ENCODE peak calls at places on chromosomes 3 and 15, in five cellular contexts. P, Z, D, S and E are unnamed samples.

GRCh38 chr3:43707998-43708397 is 17.3 kb downstream of the ABHD5 start:
- DNase-seq in P (no peak), Z (no peak), D (no peak), S (no peak), E (peak; percentile 78)

GRCh38 chr3:45140392-45140791 is 5.8 kb downstream of the CDCP1 start:
- DNase-seq in P (no peak), Z (no peak), D (no peak), S (no peak), E (no peak)

GRCh38 chr15:69099976-69100375 is 60.5 kb upstream of the GLCE start:
- DNase-seq in P (no peak), Z (no peak), D (no peak), S (no peak), E (no peak)

GRCh38 chr3:77179762-77180161 is 139.9 kb downstream of the ROBO2 start:
- DNase-seq in P (no peak), Z (no peak), D (peak; percentile 9), S (no peak), E (no peak)

GRCh38 chr15:82808634-82809041 is 790 bp upstream of the WHAMM start:
- DNase-seq in P (no peak), Z (no peak), D (no peak), S (no peak), E (no peak)

GRCh38 chr15:29569533-29570092 is 252.7 kb downstream of the TJP1 start:
- DNase-seq in P (peak; percentile 8), Z (no peak), D (peak; percentile 60), S (peak; percentile 55), E (no peak)

GRCh38 chr3:127141921-127142730 is 50.8 kb upstream of the PRR23E start:
- DNase-seq in P (no peak), Z (no peak), D (no peak), S (no peak), E (no peak)

GRCh38 chr3:98343647-98344507 is 9.8 kb upstream of the OR5K4 start:
- DNase-seq in P (peak; percentile 69), Z (no peak), D (peak; percentile 95), S (peak; percentile 54), E (no peak)

GRCh38 chr3:131972550-131972949 is 62.3 kb downstream of the CPNE4 start:
- DNase-seq in P (no peak), Z (no peak), D (no peak), S (no peak), E (no peak)

GRCh38 chr15:38991126-38991525 is 426.5 kb upstream of the RASGRP1 start:
- DNase-seq in P (peak; percentile 55), Z (no peak), D (peak; percentile 74), S (no peak), E (no peak)

GRCh38 chr3:54891540-54891897 is 36.3 kb downstream of the LRTM1 start:
- DNase-seq in P (peak; percentile 46), Z (no peak), D (no peak), S (no peak), E (peak; percentile 88)

GRCh38 chr3:56783644-56784451 is 17.9 kb downstream of the ARHGEF3 start:
- DNase-seq in P (no peak), Z (peak; percentile 67), D (no peak), S (no peak), E (peak; percentile 66)

GRCh38 chr3:72123908-72124441 is 339.0 kb upstream of the PROK2 start:
- DNase-seq in P (no peak), Z (no peak), D (no peak), S (no peak), E (peak; percentile 34)

GRCh38 chr15:101362986-101363566 is 68.0 kb upstream of the SNRPA1 start:
- DNase-seq in P (no peak), Z (no peak), D (no peak), S (no peak), E (no peak)

GRCh38 chr3:16239082-16239770 is 25.5 kb downstream of the DPH3 start:
- DNase-seq in P (no peak), Z (no peak), D (no peak), S (no peak), E (no peak)

GRCh38 chr15:64464271-64465005 is 4.1 kb downstream of the ZNF609 start:
- DNase-seq in P (no peak), Z (no peak), D (no peak), S (no peak), E (no peak)

GRCh38 chr15:75577401-75578205 is 1.5 kb downstream of the PTPN9 start:
- DNase-seq in P (no peak), Z (no peak), D (peak; percentile 46), S (no peak), E (no peak)

GRCh38 chr15:67805008-67805681 is 20.2 kb upstream of the SKOR1 start:
- DNase-seq in P (no peak), Z (no peak), D (no peak), S (no peak), E (no peak)

GRCh38 chr3:15708882-15709677 is 88.7 kb downstream of the ANKRD28 start:
- DNase-seq in P (no peak), Z (no peak), D (no peak), S (no peak), E (no peak)

GRCh38 chr3:122105626-122106025 is 50.5 kb downstream of the CD86 start:
- DNase-seq in P (no peak), Z (no peak), D (no peak), S (no peak), E (no peak)

GRCh38 chr3:127646501-127647046 is 17.6 kb downstream of the PODXL2 start:
- DNase-seq in P (no peak), Z (no peak), D (no peak), S (no peak), E (no peak)

GRCh38 chr3:49006591-49007067 is 562 bp upstream of the WDR6 start:
- DNase-seq in P (peak; percentile 27), Z (no peak), D (peak; percentile 21), S (no peak), E (no peak)

GRCh38 chr3:141085331-141086047 is 34.3 kb downstream of the SPSB4 start:
- DNase-seq in P (no peak), Z (no peak), D (no peak), S (no peak), E (no peak)

GRCh38 chr3:46921871-46922271 is 44.4 kb downstream of the PTH1R start:
- DNase-seq in P (no peak), Z (no peak), D (no peak), S (no peak), E (no peak)

GRCh38 chr3:66744986-66745385 is 244.2 kb upstream of the LRIG1 start:
- DNase-seq in P (no peak), Z (no peak), D (no peak), S (no peak), E (no peak)

GRCh38 chr15:66152650-66153049 is 100.9 kb downstream of the MEGF11 start:
- DNase-seq in P (no peak), Z (no peak), D (no peak), S (no peak), E (no peak)

GRCh38 chr3:64642327-64643151 is 45.3 kb downstream of the ADAMTS9 start:
- DNase-seq in P (no peak), Z (no peak), D (peak; percentile 40), S (peak; percentile 24), E (no peak)

GRCh38 chr3:38165722-38166387 is 518 bp downstream of the OXSR1 start:
- DNase-seq in P (no peak), Z (no peak), D (peak; percentile 58), S (no peak), E (no peak)

GRCh38 chr3:30924763-30925162 is 30.3 kb upstream of the GADL1 start:
- DNase-seq in P (no peak), Z (no peak), D (no peak), S (no peak), E (no peak)

GRCh38 chr15:60982249-60982932 is 246.7 kb downstream of the RORA start:
- DNase-seq in P (no peak), Z (no peak), D (no peak), S (no peak), E (no peak)

GRCh38 chr3:38989932-38990510 is 61.7 kb downstream of the SCN11A start:
- DNase-seq in P (no peak), Z (no peak), D (no peak), S (no peak), E (no peak)

DNA sequence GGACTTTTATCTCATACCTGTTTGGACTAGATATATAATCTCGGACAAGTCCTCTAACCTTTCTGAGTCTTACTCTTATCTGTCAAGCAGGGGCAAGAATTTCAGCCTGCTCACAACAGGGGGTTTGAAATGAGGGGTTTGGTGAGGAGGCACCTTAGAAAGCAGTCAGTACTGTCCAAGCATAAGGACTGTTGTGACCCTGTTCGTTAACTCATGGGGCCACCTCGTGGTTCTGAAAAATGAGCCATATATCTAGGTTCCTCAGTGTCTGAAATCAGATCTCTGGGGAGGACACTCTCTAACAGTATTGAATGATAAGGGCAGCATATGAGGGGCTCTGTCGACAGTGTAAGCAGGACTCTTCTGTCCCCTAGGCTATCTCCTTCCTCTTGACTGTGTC is 7.2 kb upstream of the TIMP4 start:
- DNase-seq in P (no peak), Z (no peak), D (no peak), S (no peak), E (no peak)
- TF ChIP-seq CTCF in P (no peak), Z (no peak), D (no peak), S (no peak), E (no peak)

GRCh38 chr3:59809750-59810444 is 760.1 kb upstream of the CFAP20DC start:
- DNase-seq in P (no peak), Z (no peak), D (peak; percentile 61), S (no peak), E (peak; percentile 18)
- TF ChIP-seq CTCF in P (peak; percentile 41), Z (no peak), D (peak; percentile 46), S (no peak), E (peak; percentile 61)

DNA sequence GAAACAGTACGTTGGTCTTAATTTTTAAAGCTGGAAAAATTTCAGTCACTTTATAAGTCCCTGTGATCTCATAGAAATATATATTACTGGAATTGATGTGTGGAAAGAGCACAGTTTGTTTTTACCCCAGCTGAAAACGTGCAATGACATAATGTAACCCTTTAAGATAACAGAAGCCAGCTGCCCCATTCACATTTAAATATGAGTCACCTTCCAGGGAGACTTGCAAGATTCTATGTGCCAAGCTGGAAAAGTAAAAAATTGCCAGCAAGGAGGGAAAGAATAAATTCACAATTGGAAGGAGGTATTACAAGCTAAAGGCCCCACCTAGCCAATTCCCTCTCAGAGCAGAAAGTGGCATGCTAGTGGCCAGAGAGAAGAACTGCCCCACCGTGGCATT is 50.2 kb downstream of the SAMMSON start:
- DNase-seq in P (no peak), Z (no peak), D (peak; percentile 23), S (no peak), E (no peak)
- TF ChIP-seq CTCF in P (no peak), Z (no peak), D (no peak), S (no peak), E (no peak)

GRCh38 chr3:194003128-194004057 is 132.6 kb upstream of the HES1 start:
- DNase-seq in P (peak; percentile 86), Z (peak; percentile 76), D (peak; percentile 68), S (peak; percentile 38), E (peak; percentile 47)

GRCh38 chr3:194009892-194010533 is 125.9 kb upstream of the HES1 start:
- DNase-seq in P (peak; percentile 75), Z (no peak), D (peak; percentile 64), S (peak; percentile 28), E (no peak)

GRCh38 chr3:194009019-194009418 is 126.9 kb upstream of the HES1 start:
- DNase-seq in P (peak; percentile 33), Z (no peak), D (peak; percentile 22), S (no peak), E (no peak)

GRCh38 chr3:194007598-194008337 is 128.2 kb upstream of the HES1 start:
- DNase-seq in P (no peak), Z (no peak), D (no peak), S (no peak), E (no peak)

GRCh38 chr3:194006102-194006501 is 129.8 kb upstream of the HES1 start:
- DNase-seq in P (no peak), Z (no peak), D (peak; percentile 21), S (no peak), E (no peak)
- TF ChIP-seq CTCF in P (no peak), Z (no peak), D (no peak), S (no peak), E (no peak)

GRCh38 chr3:136725468-136725867 is 26.7 kb downstream of the STAG1 start:
- DNase-seq in P (no peak), Z (no peak), D (no peak), S (no peak), E (no peak)
- TF ChIP-seq CTCF in P (no peak), Z (no peak), D (no peak), S (no peak), E (no peak)